ENCODE peak calls at places on chromosomes 1 and 21, in four cellular contexts. Y is GM12891, L is K562, F is GM12878. E is an unnamed sample.

GRCh38 chr1:186710696-186711095 is 30.5 kb upstream of the PTGS2 start:
- DNase-seq in F (no peak), L (no peak), Y (no peak), E (no peak)

GRCh38 chr1:184052194-184052559 is 647 bp downstream of the TSEN15 start:
- DNase-seq in L (peak; percentile 36), F (no peak), Y (no peak), E (no peak)

GRCh38 chr1:77282187-77282865 is 507 bp downstream of the AK5 start:
- DNase-seq in Y (peak; percentile 36), F (no peak), L (no peak), E (peak; percentile 26)

GRCh38 chr1:64923294-64923718 is 43.0 kb downstream of the JAK1 start:
- DNase-seq in F (no peak), L (no peak), Y (no peak), E (no peak)

GRCh38 chr1:66090863-66091457 is 298.3 kb downstream of the PDE4B start:
- DNase-seq in Y (no peak), F (no peak), L (no peak), E (no peak)

GRCh38 chr1:54490361-54491248 is 57.4 kb upstream of the ACOT11 start:
- DNase-seq in L (no peak), Y (no peak), F (no peak), E (no peak)

GRCh38 chr21:16137106-16137505 is 407.3 kb downstream of the USP25 start:
- DNase-seq in Y (no peak), L (no peak), F (no peak), E (no peak)

GRCh38 chr1:66271216-66271903 is 262.6 kb upstream of the SGIP1 start:
- DNase-seq in F (no peak), L (peak; percentile 2), Y (no peak), E (no peak)

GRCh38 chr1:96475882-96476281 is 245.7 kb upstream of the PTBP2 start:
- DNase-seq in F (no peak), L (no peak), Y (no peak), E (no peak)

GRCh38 chr1:1307261-1307907 is 346 bp downstream of the ACAP3 start:
- DNase-seq in Y (no peak), F (no peak), L (peak; percentile 71), E (no peak)

GRCh38 chr1:68120136-68120791 is 69.8 kb upstream of the DIRAS3 start:
- DNase-seq in L (peak; percentile 70), Y (peak; percentile 25), F (peak; percentile 24), E (no peak)

GRCh38 chr21:46080171-46081021 is 17.5 kb upstream of the COL6A2 start:
- DNase-seq in Y (peak; percentile 22), F (no peak), L (no peak), E (no peak)

GRCh38 chr1:78619803-78620579 is at the start of gene IFI44L:
- DNase-seq in Y (no peak), L (no peak), F (peak; percentile 89), E (no peak)

GRCh38 chr21:45250272-45250671 is 37.4 kb downstream of the POFUT2 start:
- DNase-seq in F (no peak), L (no peak), Y (no peak), E (no peak)

GRCh38 chr21:34986561-34987533 is 62.3 kb downstream of the RUNX1 start:
- DNase-seq in L (no peak), F (peak; percentile 72), Y (peak; percentile 20), E (no peak)

GRCh38 chr1:184832517-184832916 is 77.9 kb upstream of the EDEM3 start:
- DNase-seq in L (no peak), Y (no peak), F (no peak), E (no peak)

GRCh38 chr1:222310830-222311229 is 237.1 kb downstream of the HHIPL2 start:
- DNase-seq in Y (no peak), L (no peak), F (no peak), E (no peak)

GRCh38 chr1:109944541-109944940 is 33.9 kb downstream of the CSF1 start:
- DNase-seq in L (no peak), Y (no peak), F (no peak), E (no peak)

GRCh38 chr21:43854773-43855633 is 10.0 kb upstream of the AGPAT3 start:
- DNase-seq in Y (peak; percentile 67), L (peak; percentile 97), F (peak; percentile 67), E (peak; percentile 65)

GRCh38 chr1:23263380-23263887 is 46.1 kb upstream of the HTR1D start:
- DNase-seq in F (no peak), L (no peak), Y (no peak), E (no peak)

GRCh38 chr21:39444406-39445145 is 1.0 kb downstream of the LCA5L start:
- DNase-seq in Y (no peak), L (peak; percentile 30), F (no peak), E (no peak)

GRCh38 chr1:119711804-119712341 is at the start of gene PHGDH:
- DNase-seq in F (peak; percentile 8), L (peak; percentile 62), Y (peak; percentile 43), E (peak; percentile 64)

GRCh38 chr1:113307771-113308451 is 82.4 kb upstream of the MAGI3 start:
- DNase-seq in L (no peak), Y (no peak), F (no peak), E (no peak)

GRCh38 chr1:20029178-20029912 is 40.6 kb upstream of the PLA2G5 start:
- DNase-seq in F (no peak), Y (no peak), L (peak; percentile 12), E (no peak)

GRCh38 chr1:82152356-82153281 is 351.9 kb downstream of the ADGRL2 start:
- DNase-seq in L (no peak), F (peak; percentile 40), Y (no peak), E (no peak)

GRCh38 chr1:40866408-40866788 is 4.2 kb upstream of the CITED4 start:
- DNase-seq in F (no peak), Y (no peak), L (peak; percentile 38), E (no peak)

GRCh38 chr1:28359592-28360239 is 9.8 kb upstream of the PHACTR4 start:
- DNase-seq in L (peak; percentile 84), F (no peak), Y (peak; percentile 37), E (no peak)

GRCh38 chr1:209038316-209038715 is 545.2 kb upstream of the CAMK1G start:
- DNase-seq in F (no peak), L (no peak), Y (no peak), E (no peak)

GRCh38 chr21:43884861-43885370 is 19.9 kb downstream of the AGPAT3 start:
- DNase-seq in Y (no peak), L (peak; percentile 36), F (no peak), E (no peak)

GRCh38 chr1:63915121-63915520 is 141.3 kb downstream of the ROR1 start:
- DNase-seq in L (no peak), F (no peak), Y (peak; percentile 6), E (no peak)

GRCh38 chr1:151547119-151547899 is 7.2 kb downstream of the TUFT1 start:
- DNase-seq in Y (no peak), F (no peak), L (no peak), E (no peak)

GRCh38 chr21:27371065-27371464 is 404.2 kb upstream of the ADAMTS5 start:
- DNase-seq in L (no peak), F (no peak), Y (no peak), E (no peak)

GRCh38 chr21:27371688-27372331 is 404.9 kb upstream of the ADAMTS5 start:
- DNase-seq in F (no peak), Y (no peak), L (no peak), E (no peak)

GRCh38 chr21:27369234-27369633 is 402.3 kb upstream of the ADAMTS5 start:
- DNase-seq in Y (no peak), L (no peak), F (no peak), E (no peak)

GRCh38 chr21:27369962-27370578 is 403.2 kb upstream of the ADAMTS5 start:
- DNase-seq in Y (no peak), F (no peak), L (no peak), E (no peak)

GRCh38 chr21:27372381-27372780 is 405.5 kb upstream of the ADAMTS5 start:
- DNase-seq in L (no peak), F (no peak), Y (no peak), E (no peak)
- TF ChIP-seq SPI1 in L (no peak), F (no peak), Y (no peak), E (no peak)

GRCh38 chr1:60867782-60868181 is 214.6 kb upstream of the NFIA start:
- DNase-seq in L (no peak), F (no peak), Y (no peak), E (no peak)
- TF ChIP-seq SPI1 in L (no peak), F (no peak), Y (no peak), E (no peak)

DNA sequence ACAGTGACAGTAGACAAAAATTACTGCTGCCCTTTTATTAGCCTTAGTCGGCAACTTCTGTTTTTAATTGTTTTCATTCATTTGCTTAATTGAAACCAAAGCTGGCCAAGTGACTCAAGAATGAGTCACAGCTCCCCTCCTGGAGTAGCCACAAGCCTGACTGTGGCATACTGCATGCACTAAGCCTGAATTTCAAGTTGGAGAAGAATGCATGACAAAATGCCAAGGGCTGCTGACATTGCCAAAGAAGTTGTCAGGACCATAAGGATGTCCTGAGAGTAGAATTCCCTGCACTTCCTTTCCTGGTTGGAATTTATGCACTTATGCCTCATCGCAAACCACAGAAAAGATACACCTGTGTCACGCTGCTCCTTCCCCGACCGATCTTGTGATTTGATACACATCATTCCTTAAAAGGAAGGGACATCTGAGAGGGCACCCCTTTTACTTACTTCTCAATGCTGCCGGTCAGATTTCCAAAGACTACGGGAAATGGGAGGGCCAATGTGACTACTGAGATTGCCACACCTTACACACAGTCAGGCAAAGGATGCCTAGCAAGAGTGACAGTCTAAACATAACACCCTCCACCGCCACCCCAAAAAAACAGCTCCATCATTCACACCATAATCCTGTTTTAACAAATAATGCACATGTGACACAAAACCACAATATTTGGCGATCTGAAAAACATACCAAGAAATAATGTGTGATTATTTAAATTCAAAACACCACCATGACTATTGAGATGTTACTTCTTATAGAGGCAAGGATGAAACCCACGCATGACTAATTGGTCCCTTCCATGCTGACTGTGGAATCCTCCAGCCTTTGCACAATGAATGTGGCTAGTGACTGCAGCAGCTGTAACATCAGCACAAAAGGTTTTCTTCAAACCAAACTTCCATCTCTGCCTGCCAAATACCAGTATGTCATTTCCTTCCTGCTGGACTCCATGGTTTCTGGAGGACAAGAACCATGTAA is 28.2 kb downstream of the VAV3 start:
- DNase-seq in L (no peak), Y (no peak), F (no peak), E (peak; percentile 75)
- TF ChIP-seq SPI1 in L (no peak), Y (no peak), F (no peak), E (no peak)

GRCh38 chr1:117499071-117499470 is 106.8 kb upstream of the TENT5C start:
- DNase-seq in F (no peak), Y (no peak), L (no peak), E (no peak)
- TF ChIP-seq SPI1 in F (no peak), Y (no peak), L (no peak), E (no peak)